ENCODE peak calls at places on chromosomes 1 and 21, in seven cellular contexts. V is uterus, J is heart right ventricle, A is AG04450, K is adrenal gland, O is upper lobe of right lung, Y is IMR-90. X is an unnamed sample.

GRCh38 chr1:9066945-9067807 is 2.3 kb downstream of the SLC2A5 start:
- DNase-seq in V (peak; percentile 80), J (peak; percentile 69), A (peak; percentile 84), K (peak; percentile 81), O (no peak), Y (peak; percentile 91), X (no peak)

GRCh38 chr1:227395391-227396028 is 77.2 kb upstream of the CDC42BPA start:
- DNase-seq in V (no peak), J (no peak), A (no peak), K (no peak), O (no peak), Y (no peak), X (no peak)

GRCh38 chr1:60573726-60574409 is 500.3 kb upstream of the C1orf87 start:
- DNase-seq in V (no peak), J (no peak), A (peak; percentile 6), K (no peak), O (no peak), Y (no peak), X (no peak)

GRCh38 chr21:32726742-32727477 is 903 bp downstream of the SYNJ1 start:
- DNase-seq in V (peak; percentile 21), J (peak; percentile 41), A (no peak), K (peak; percentile 54), O (no peak), Y (peak; percentile 18), X (peak; percentile 45)

GRCh38 chr21:44590311-44590721 is 2.0 kb downstream of the KRTAP10-6 start:
- DNase-seq in V (no peak), J (no peak), A (no peak), K (no peak), O (peak; percentile 61), Y (no peak), X (no peak)

GRCh38 chr1:151386002-151386401 is 13.4 kb upstream of the PSMB4 start:
- DNase-seq in V (no peak), J (no peak), A (no peak), K (no peak), O (no peak), Y (no peak), X (no peak)

GRCh38 chr1:113593550-113594288 is 165.6 kb downstream of the PHTF1 start:
- DNase-seq in V (no peak), J (no peak), A (no peak), K (no peak), O (no peak), Y (peak; percentile 7), X (no peak)

GRCh38 chr1:203992440-203992839 is 80.5 kb upstream of the SOX13 start:
- DNase-seq in V (no peak), J (no peak), A (no peak), K (no peak), O (no peak), Y (peak; percentile 23), X (no peak)

GRCh38 chr1:121408354-121408753 is 223.6 kb downstream of the SRGAP2C start:
- DNase-seq in V (no peak), J (no peak), A (no peak), K (no peak), O (no peak), Y (no peak), X (no peak)

GRCh38 chr1:63920154-63921117 is 146.6 kb downstream of the ROR1 start:
- DNase-seq in V (no peak), J (no peak), A (peak; percentile 39), K (no peak), O (no peak), Y (peak; percentile 89), X (peak; percentile 55)

GRCh38 chr1:29538586-29538985 is 302.3 kb downstream of the PTPRU start:
- DNase-seq in V (no peak), J (no peak), A (no peak), K (no peak), O (peak; percentile 13), Y (no peak), X (no peak)

GRCh38 chr1:106226550-106226949 is 829.9 kb upstream of the PRMT6 start:
- DNase-seq in V (no peak), J (no peak), A (no peak), K (no peak), O (no peak), Y (no peak), X (no peak)

GRCh38 chr1:74590288-74590687 is 77.9 kb upstream of the LRRC53 start:
- DNase-seq in V (no peak), J (no peak), A (no peak), K (no peak), O (no peak), Y (no peak), X (no peak)

GRCh38 chr1:8232036-8232757 is 85.7 kb upstream of the SLC45A1 start:
- DNase-seq in V (peak; percentile 29), J (no peak), A (no peak), K (peak; percentile 51), O (no peak), Y (no peak), X (no peak)

GRCh38 chr1:28926629-28927441 is 12.5 kb downstream of the EPB41 start:
- DNase-seq in V (no peak), J (no peak), A (no peak), K (no peak), O (no peak), Y (peak; percentile 4), X (no peak)

GRCh38 chr1:214537219-214537618 is 14.2 kb downstream of the PTPN14 start:
- DNase-seq in V (no peak), J (no peak), A (no peak), K (no peak), O (no peak), Y (peak; percentile 69), X (no peak)

GRCh38 chr1:220315070-220315839 is 43.0 kb upstream of the RAB3GAP2 start:
- DNase-seq in V (no peak), J (no peak), A (no peak), K (no peak), O (no peak), Y (no peak), X (no peak)

GRCh38 chr21:14690886-14691285 is 144.8 kb upstream of the SAMSN1 start:
- DNase-seq in V (no peak), J (no peak), A (no peak), K (no peak), O (no peak), Y (no peak), X (no peak)

GRCh38 chr1:58966917-58967733 is 183.3 kb upstream of the JUN start:
- DNase-seq in V (no peak), J (no peak), A (no peak), K (no peak), O (no peak), Y (no peak), X (no peak)

GRCh38 chr1:52904590-52905375 is 16.8 kb downstream of the ECHDC2 start:
- DNase-seq in V (no peak), J (no peak), A (no peak), K (no peak), O (no peak), Y (no peak), X (peak; percentile 47)

GRCh38 chr1:67889940-67890567 is 56.8 kb upstream of the GNG12 start:
- DNase-seq in V (no peak), J (peak; percentile 7), A (peak; percentile 49), K (peak; percentile 31), O (no peak), Y (peak; percentile 93), X (no peak)

GRCh38 chr1:185823471-185823870 is 89.3 kb downstream of the HMCN1 start:
- DNase-seq in V (no peak), J (no peak), A (no peak), K (no peak), O (no peak), Y (peak; percentile 61), X (no peak)

GRCh38 chr1:212630159-212630900 is 21.8 kb downstream of the ATF3 start:
- DNase-seq in V (peak; percentile 48), J (peak; percentile 60), A (no peak), K (peak; percentile 78), O (peak; percentile 81), Y (no peak), X (peak; percentile 54)

GRCh38 chr1:91700771-91701493 is 185.0 kb downstream of the TGFBR3 start:
- DNase-seq in V (no peak), J (no peak), A (no peak), K (no peak), O (no peak), Y (peak; percentile 24), X (no peak)

GRCh38 chr1:178532392-178532791 is 19.5 kb downstream of the TEX35 start:
- DNase-seq in V (peak; percentile 77), J (peak; percentile 80), A (peak; percentile 63), K (peak; percentile 92), O (peak; percentile 88), Y (peak; percentile 78), X (peak; percentile 87)

DNA sequence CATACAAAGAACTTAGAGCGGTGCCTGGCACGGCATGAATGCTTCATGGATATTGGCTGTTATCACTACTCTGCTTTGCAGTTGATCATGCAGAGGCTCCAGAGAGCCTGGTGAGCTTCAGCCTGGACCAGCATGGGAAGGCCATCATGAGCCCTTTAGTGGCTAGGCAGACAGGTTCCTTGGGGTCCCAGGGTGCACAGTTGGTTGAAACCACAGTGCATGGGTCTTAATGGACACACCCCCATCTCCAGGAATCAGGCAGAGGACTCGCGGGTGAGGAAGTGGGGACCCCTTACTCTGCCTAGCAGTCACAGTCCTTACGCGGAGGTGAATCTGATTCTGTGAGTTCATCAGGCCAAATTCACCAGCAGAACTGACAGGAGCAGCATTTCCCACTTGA is 1.1 kb downstream of the GJB5 start:
- DNase-seq in V (no peak), J (no peak), A (no peak), K (no peak), O (no peak), Y (no peak), X (no peak)
- H3K4me3 ChIP-seq in V (no peak overlapping the region), J (no peak overlapping the region), A (no peak overlapping the region), K (no peak overlapping the region), O (no peak overlapping the region), Y (no peak overlapping the region), X (no peak overlapping the region)

GRCh38 chr1:92960395-92961130 is 699 bp downstream of the DIPK1A start:
- DNase-seq in V (peak; percentile 67), J (peak; percentile 68), A (peak; percentile 42), K (peak; percentile 56), O (peak; percentile 68), Y (peak; percentile 82), X (peak; percentile 63)

GRCh38 chr1:92961131-92961895 is at the start of gene DIPK1A:
- DNase-seq in V (peak; percentile 81), J (peak; percentile 72), A (no peak), K (peak; percentile 74), O (peak; percentile 89), Y (peak; percentile 70), X (peak; percentile 76)

GRCh38 chr1:92965003-92965402 is 3.7 kb upstream of the DIPK1A start:
- DNase-seq in V (no peak), J (no peak), A (no peak), K (no peak), O (no peak), Y (no peak), X (no peak)

GRCh38 chr1:92958203-92958970 is 2.9 kb downstream of the DIPK1A start:
- DNase-seq in V (no peak), J (no peak), A (no peak), K (no peak), O (no peak), Y (no peak), X (no peak)

GRCh38 chr1:92961896-92962752 is 862 bp upstream of the DIPK1A start:
- DNase-seq in V (peak; percentile 60), J (peak; percentile 36), A (no peak), K (peak; percentile 27), O (no peak), Y (peak; percentile 38), X (peak; percentile 7)
- TF ChIP-seq CTCF in V (no peak), J (no peak), A (no peak), K (no peak), O (no peak), Y (no peak), X (no peak)

GRCh38 chr1:225651376-225651871 is 1.5 kb downstream of the ENAH start:
- DNase-seq in V (no peak), J (no peak), A (no peak), K (no peak), O (no peak), Y (peak; percentile 51), X (no peak)
- H3K9me3 ChIP-seq in V (no peaks in the 10 kb centered on the region), J (no peaks in the 10 kb centered on the region), A (no peaks in the 10 kb centered on the region), K (no peaks in the 10 kb centered on the region), O (no peaks in the 10 kb centered on the region), Y (no peaks in the 10 kb centered on the region), X (no peaks in the 10 kb centered on the region)

GRCh38 chr1:36420409-36420808 is 22.7 kb upstream of the LSM10 start:
- DNase-seq in V (no peak), J (no peak), A (no peak), K (no peak), O (no peak), Y (no peak), X (no peak)
- H3K4me3 ChIP-seq in V (no peak overlapping the region), J (no peak overlapping the region), A (no peak overlapping the region), K (no peak overlapping the region), O (no peak overlapping the region), Y (no peak overlapping the region), X (no peak overlapping the region)